ENCODE peak calls at places on chromosomes 13 and 19, in ten cellular contexts. N is spleen; M is fibroblast of lung; E is aorta; K is WERI-Rb-1; S is activated CD8-positive, alpha-beta memory T cell treated with anti-CD3 and anti-CD28 coated beads for 4 hours; D is prostate gland; F is mammary epithelial cell; I is DMS53; H is skeletal muscle cell. Q is an unnamed sample.

GRCh38 chr13:35917252-35917941 is 213.8 kb downstream of the DCLK1 start:
- DNase-seq in F (no peak), K (no peak), H (no peak), S (no peak), E (no peak), D (no peak), N (no peak), I (no peak), M (no peak), Q (no peak)

GRCh38 chr19:1360126-1360817 is 23.4 kb upstream of the NDUFS7 start:
- DNase-seq in D (no peak), E (no peak), S (no peak), M (no peak), F (no peak), I (no peak), H (no peak), K (no peak), N (no peak), Q (no peak)

GRCh38 chr13:46382224-46382623 is 4.8 kb downstream of the RUBCNL start:
- DNase-seq in I (no peak), E (no peak), F (no peak), N (no peak), D (no peak), S (no peak), K (no peak), M (no peak), H (no peak), Q (no peak)

GRCh38 chr19:1073063-1073955 is 6.3 kb downstream of the ARHGAP45 start:
- DNase-seq in M (no peak), E (no peak), H (no peak), S (no peak), I (peak; percentile 55), N (no peak), D (no peak), K (no peak), F (no peak), Q (no peak)

GRCh38 chr19:1041272-1041834 is 1.4 kb downstream of the ABCA7 start:
- DNase-seq in S (no peak), D (no peak), E (no peak), H (no peak), M (no peak), I (no peak), F (no peak), K (no peak), N (peak; percentile 85), Q (no peak)

GRCh38 chr13:20609145-20609544 is 42.2 kb downstream of the IFT88 start:
- DNase-seq in H (peak; percentile 33), K (no peak), M (peak; percentile 87), I (no peak), N (no peak), S (no peak), F (peak; percentile 66), D (no peak), E (no peak), Q (no peak)

GRCh38 chr13:28384789-28385188 is 110.1 kb downstream of the FLT1 start:
- DNase-seq in F (no peak), M (no peak), K (no peak), E (no peak), S (no peak), I (no peak), H (no peak), D (no peak), N (no peak), Q (no peak)

GRCh38 chr19:1873524-1874473 is 10.4 kb upstream of the KLF16 start:
- DNase-seq in K (no peak), M (no peak), S (no peak), E (no peak), F (no peak), D (no peak), N (peak; percentile 80), I (no peak), H (no peak), Q (no peak)

Q was measured in activated CD4-positive, alpha-beta memory T cell treated with anti-CD3 and anti-CD28 coated beads, Interleukin-2, amount 10 ng/mL, durations not matched to agents 7 days and 5 days.